ENCODE peak calls at places on chromosomes 2 and 18, in four cellular contexts. L is AG10803, O is gastrocnemius medialis, T is fibroblast of mammary gland. N is an unnamed sample.

GRCh38 chr2:64325477-64325851 is 128.5 kb upstream of the LGALSL start:
- DNase-seq in L (no peak), O (no peak), T (peak), N (no peak)

GRCh38 chr18:6107794-6108193 is 212.5 kb upstream of the TMEM200C start:
- DNase-seq in L (no peak), O (no peak), T (no peak), N (no peak)

GRCh38 chr2:21819475-21819874 is 695.7 kb downstream of the TDRD15 start:
- DNase-seq in L (no peak), O (no peak), T (peak), N (no peak)

GRCh38 chr2:28160986-28161425 is 231.7 kb upstream of the FOSL2 start:
- DNase-seq in L (peak), O (no peak), T (peak), N (no peak)

GRCh38 chr2:98909381-98910211 is 26.4 kb downstream of the CRACDL start:
- DNase-seq in L (peak), O (peak), T (peak), N (peak)

GRCh38 chr2:131040661-131041401 is 52.4 kb downstream of the FAM168B start:
- DNase-seq in L (no peak), O (no peak), T (no peak), N (no peak)

GRCh38 chr2:73970850-73971471 is 13.7 kb upstream of the TET3 start:
- DNase-seq in L (peak), O (no peak), T (peak), N (no peak)

GRCh38 chr18:28041366-28041765 is 135.6 kb downstream of the CDH2 start:
- DNase-seq in L (peak), O (no peak), T (peak), N (no peak)

GRCh38 chr2:8719528-8719927 is 37.7 kb downstream of the ID2 start:
- DNase-seq in L (peak), O (no peak), T (peak), N (no peak)

GRCh38 chr18:5909130-5909529 is 13.8 kb upstream of the TMEM200C start:
- DNase-seq in L (no peak), O (no peak), T (no peak), N (no peak)

GRCh38 chr18:25136416-25137132 is 215.4 kb downstream of the ZNF521 start:
- DNase-seq in L (no peak), O (no peak), T (peak), N (no peak)

GRCh38 chr2:51231071-51231470 is 199.1 kb upstream of the NRXN1 start:
- DNase-seq in L (no peak), O (no peak), T (no peak), N (no peak)

GRCh38 chr2:192016265-192016664 is 169.4 kb upstream of the CAVIN2 start:
- DNase-seq in L (peak), O (no peak), T (peak), N (no peak)

GRCh38 chr2:165369936-165370296 is 99.6 kb upstream of the CSRNP3 start:
- DNase-seq in L (no peak), O (no peak), T (no peak), N (no peak)

GRCh38 chr2:236949089-236949935 is 136.4 kb upstream of the COPS8 start:
- DNase-seq in L (no peak), O (no peak), T (no peak), N (peak)

GRCh38 chr2:237289134-237289533 is 124.8 kb downstream of the COL6A3 start:
- DNase-seq in L (no peak), O (no peak), T (no peak), N (no peak)

GRCh38 chr18:64474751-64475150 is 325.9 kb upstream of the LINC00305 start:
- DNase-seq in L (no peak), O (no peak), T (no peak), N (no peak)

GRCh38 chr2:240556553-240557100 is 1.2 kb downstream of the ANKMY1 start:
- DNase-seq in L (peak), O (no peak), T (peak), N (no peak)

GRCh38 chr18:50158866-50159653 is 35.9 kb downstream of the MYO5B start:
- DNase-seq in L (no peak), O (no peak), T (no peak), N (peak)

GRCh38 chr2:136117391-136117841 is 533 bp downstream of the CXCR4 start:
- DNase-seq in L (peak), O (no peak), T (peak), N (peak)
- TF ChIP-seq CTCF in L (no peak), O (no peak), T (no peak), N (peak)

GRCh38 chr2:120029672-120030640 is 17.1 kb downstream of the EPB41L5 start:
- DNase-seq in L (peak), O (no peak), T (no peak), N (no peak)

GRCh38 chr2:120032297-120032696 is 19.4 kb downstream of the EPB41L5 start:
- DNase-seq in L (no peak), O (no peak), T (no peak), N (no peak)

GRCh38 chr2:120028795-120029194 is 15.9 kb downstream of the EPB41L5 start:
- DNase-seq in L (no peak), O (no peak), T (no peak), N (no peak)

GRCh38 chr2:120026890-120027289 is 14.0 kb downstream of the EPB41L5 start:
- DNase-seq in L (no peak), O (no peak), T (no peak), N (no peak)
- TF ChIP-seq CTCF in L (peak), O (no peak), T (peak), N (peak)

GRCh38 chr2:40445467-40445866 is 6.4 kb downstream of the SLC8A1 start:
- DNase-seq in L (no peak), O (no peak), T (no peak), N (no peak)

GRCh38 chr2:40455661-40456060 is 3.8 kb upstream of the SLC8A1 start:
- DNase-seq in L (no peak), O (no peak), T (peak), N (no peak)

GRCh38 chr2:40448476-40449079 is 3.3 kb downstream of the SLC8A1 start:
- DNase-seq in L (peak), O (no peak), T (peak), N (no peak)

GRCh38 chr2:40451926-40452605 is at the start of gene SLC8A1:
- DNase-seq in L (peak), O (no peak), T (peak), N (peak)

DNA sequence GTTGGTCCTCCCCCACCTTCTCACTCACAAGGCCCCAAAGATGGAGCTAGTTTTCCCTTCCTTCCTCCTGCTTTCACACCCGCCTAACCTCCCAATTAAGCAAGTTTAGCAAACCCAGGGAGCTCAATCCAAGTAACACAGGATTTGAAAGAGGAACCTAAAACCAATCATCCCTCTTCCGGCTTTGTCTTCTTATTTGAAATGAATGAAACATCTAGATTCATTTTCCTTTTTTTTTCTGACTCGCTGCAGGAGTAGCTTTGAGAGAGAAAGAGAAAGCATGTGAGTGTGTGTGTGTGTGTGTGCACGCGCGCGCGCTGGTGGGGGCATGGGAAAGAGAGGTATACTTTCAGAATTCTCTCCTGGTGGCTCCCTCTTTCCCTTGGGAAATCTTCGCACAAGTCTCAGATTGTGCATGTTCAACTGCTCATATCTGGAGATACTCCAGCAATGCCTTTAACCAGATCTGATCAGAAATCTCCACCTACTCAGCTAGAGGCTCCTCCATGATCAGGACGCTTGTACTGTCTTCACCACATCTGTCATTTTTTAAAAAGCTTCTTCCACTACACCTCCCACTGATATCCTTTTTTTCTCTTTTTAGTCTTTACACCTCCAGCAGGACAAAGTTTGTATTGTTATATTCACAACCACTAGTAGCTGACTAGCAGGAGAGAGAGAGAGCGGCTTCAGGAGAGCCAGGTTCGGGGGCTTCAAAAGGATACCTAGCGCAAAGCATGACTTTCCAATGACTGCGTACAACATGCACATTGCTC is 1.6 kb downstream of the SLC8A1 start:
- DNase-seq in L (peak), O (no peak), T (peak), N (no peak)
- TF ChIP-seq CTCF in L (peak), O (no peak), T (no peak), N (no peak)

GRCh38 chr2:31197166-31197565 is 20.1 kb downstream of the CAPN14 start:
- DNase-seq in L (no peak), O (no peak), T (no peak), N (no peak)
- TF ChIP-seq CTCF in L (no peak), O (no peak), T (no peak), N (no peak)

DNA sequence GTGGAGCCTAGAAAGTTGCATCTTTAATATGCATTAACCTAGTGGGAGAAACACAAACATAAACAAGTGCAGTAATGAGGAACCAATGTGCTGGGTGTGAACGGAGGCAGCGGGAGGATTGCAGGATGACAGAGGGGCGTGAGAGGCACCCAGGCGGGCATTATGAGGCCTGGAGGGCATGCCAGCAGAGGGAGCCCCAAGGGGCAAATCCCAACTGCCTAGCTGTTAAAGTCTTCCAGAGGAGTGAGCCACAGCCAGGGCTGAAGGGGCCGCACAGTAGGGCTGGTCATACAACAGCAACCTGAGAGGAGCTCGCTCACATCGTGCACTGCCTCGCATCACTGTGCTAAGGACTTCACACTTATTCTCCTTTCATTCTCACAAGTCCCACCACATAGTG is 13.3 kb upstream of the PRELID3A start:
- DNase-seq in L (no peak), O (no peak), T (no peak), N (no peak)
- TF ChIP-seq CTCF in L (peak), O (no peak), T (peak), N (no peak)

DNA sequence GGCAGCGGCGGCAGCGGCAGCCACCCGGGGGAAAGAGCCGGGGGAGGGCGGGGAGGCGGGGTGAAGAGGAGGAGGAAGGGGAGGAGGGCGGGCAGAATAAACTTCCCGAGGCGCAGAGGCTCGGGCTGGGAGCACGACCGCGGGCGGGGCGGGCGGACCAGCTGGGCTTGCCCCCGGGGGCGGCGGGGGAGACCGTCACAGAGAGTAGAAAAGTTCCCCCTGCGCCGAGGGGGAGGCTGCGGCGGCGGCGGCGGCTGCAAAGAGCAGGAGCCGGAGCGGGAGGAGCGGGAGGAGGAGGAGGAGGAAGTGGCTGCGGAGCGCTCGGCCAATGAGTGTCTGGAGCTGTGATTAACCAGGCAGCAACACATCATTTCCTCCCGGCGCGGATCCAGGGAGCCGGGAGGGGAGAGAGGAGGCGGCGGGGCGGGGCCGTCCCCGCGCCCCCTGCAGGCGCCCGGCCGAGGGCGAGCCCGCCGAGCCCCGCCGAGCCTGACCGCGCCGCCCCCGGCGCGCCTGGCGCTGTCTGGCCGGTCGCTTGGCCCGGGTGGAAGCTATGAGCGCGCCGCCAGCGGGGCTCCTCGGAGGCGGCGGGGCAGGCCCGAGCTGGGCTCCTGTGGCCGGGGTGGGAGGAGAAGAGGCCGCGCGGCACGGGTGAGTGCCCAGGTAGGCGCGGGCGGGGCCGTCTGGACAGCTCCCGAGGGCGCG is at the start of gene ACVR1:
- DNase-seq in L (peak), O (peak), T (peak), N (peak)
- TF ChIP-seq CTCF in L (peak), O (peak), T (no peak), N (peak)

GRCh38 chr2:84796798-84797197 is 84.1 kb downstream of the TRABD2A start:
- DNase-seq in L (no peak), O (no peak), T (no peak), N (no peak)
- TF ChIP-seq CTCF in L (no peak), O (no peak), T (no peak), N (no peak)

DNA sequence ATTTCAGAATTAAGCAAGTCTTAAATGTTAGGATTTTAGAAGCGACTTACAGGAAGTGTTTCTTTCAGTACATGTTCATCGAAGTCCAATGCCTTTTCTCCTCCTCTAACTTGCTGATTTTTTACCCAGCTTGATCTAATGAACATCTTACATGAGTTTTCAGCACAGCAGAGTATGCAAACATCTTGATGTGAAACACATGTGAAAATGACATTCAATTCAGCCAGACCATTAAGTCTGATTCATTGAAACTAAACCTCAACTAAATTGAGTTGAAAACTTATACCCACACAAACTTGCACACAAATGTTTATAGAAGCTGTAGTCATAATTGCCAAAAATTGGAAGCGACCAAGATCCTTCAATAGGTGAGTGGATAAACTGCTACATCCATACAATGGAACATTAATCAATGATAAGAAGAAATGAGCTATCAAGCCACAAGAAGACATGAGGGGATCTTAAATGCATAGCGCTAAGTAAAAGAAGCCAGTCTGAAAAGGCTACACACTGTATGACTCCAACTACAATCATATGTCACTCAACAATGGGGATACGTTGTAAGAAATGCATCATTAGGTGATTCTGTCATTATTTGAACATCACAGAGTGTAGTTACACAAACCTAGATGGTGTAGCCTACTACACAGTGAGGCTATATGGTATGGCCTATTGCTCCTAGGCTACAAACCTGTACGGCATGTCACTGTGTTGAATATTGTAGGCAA is 18.5 kb downstream of the PSTPIP2 start:
- DNase-seq in L (peak), O (no peak), T (peak), N (no peak)
- TF ChIP-seq CTCF in L (no peak), O (no peak), T (no peak), N (no peak)